ENCODE peak calls at places on chromosomes 12 and 14, in five cellular contexts. N, F, P, U and Q are unnamed samples.

GRCh38 chr12:94186461-94187237 is 38.3 kb downstream of the PLXNC1 start:
- DNase-seq in U (no peak), P (no peak), F (no peak), N (peak; percentile 87), Q (peak; percentile 83)

GRCh38 chr12:49894754-49895153 is 8.9 kb downstream of the FAIM2 start:
- DNase-seq in P (no peak), N (no peak), U (no peak), F (no peak), Q (no peak)

GRCh38 chr14:96894966-96895365 is 97.8 kb downstream of the VRK1 start:
- DNase-seq in U (no peak), F (no peak), N (no peak), P (no peak), Q (no peak)

GRCh38 chr14:54606631-54607133 is 39.8 kb downstream of the SAMD4A start:
- DNase-seq in F (no peak), N (no peak), U (no peak), P (no peak), Q (no peak)

GRCh38 chr12:12645485-12645884 is 33.8 kb downstream of the CREBL2 start:
- DNase-seq in P (no peak), U (peak; percentile 64), N (no peak), F (peak; percentile 35), Q (peak; percentile 34)

GRCh38 chr12:72273851-72274284 is 1.7 kb downstream of the TRHDE start:
- DNase-seq in P (no peak), F (no peak), N (peak; percentile 54), U (no peak), Q (no peak)

GRCh38 chr14:76472199-76472723 is 96.3 kb downstream of the ESRRB start:
- DNase-seq in U (no peak), P (no peak), N (no peak), F (no peak), Q (no peak)

GRCh38 chr14:33512201-33512600 is 438.7 kb downstream of the EGLN3 start:
- DNase-seq in U (no peak), P (no peak), N (no peak), F (no peak), Q (no peak)

GRCh38 chr14:85248881-85249635 is 280.9 kb upstream of the FLRT2 start:
- DNase-seq in N (no peak), U (no peak), P (no peak), F (no peak), Q (no peak)

GRCh38 chr12:111221296-111222026 is 147.4 kb downstream of the PHETA1 start:
- DNase-seq in F (no peak), N (no peak), P (no peak), U (no peak), Q (no peak)

GRCh38 chr12:131869871-131870418 is 24.5 kb upstream of the ULK1 start:
- DNase-seq in F (no peak), P (no peak), N (no peak), U (no peak), Q (peak; percentile 18)

GRCh38 chr12:50282581-50283229 is 615 bp downstream of the LIMA1 start:
- DNase-seq in U (no peak), P (no peak), N (no peak), F (peak; percentile 35), Q (no peak)

GRCh38 chr12:105025890-105026289 is 39.8 kb downstream of the NOPCHAP1 start:
- DNase-seq in F (no peak), U (no peak), P (no peak), N (no peak), Q (no peak)

GRCh38 chr14:102776761-102777710 is at the start of gene TRAF3:
- DNase-seq in F (peak; percentile 62), N (no peak), U (no peak), P (no peak), Q (peak; percentile 93)

GRCh38 chr12:58285551-58285950 is 344.2 kb downstream of the ATP23 start:
- DNase-seq in N (peak; percentile 54), U (no peak), F (no peak), P (no peak), Q (no peak)

GRCh38 chr12:49824886-49825285 is 3.3 kb downstream of the NCKAP5L start:
- DNase-seq in P (no peak), F (no peak), N (no peak), U (no peak), Q (no peak)

GRCh38 chr12:44689587-44689986 is 186.5 kb downstream of the NELL2 start:
- DNase-seq in P (no peak), F (no peak), N (no peak), U (no peak), Q (no peak)

GRCh38 chr14:31159682-31160296 is 47.8 kb downstream of the HECTD1 start:
- DNase-seq in U (no peak), F (no peak), N (no peak), P (no peak), Q (no peak)

GRCh38 chr14:22781606-22782000 is 15.1 kb downstream of the OXA1L start:
- DNase-seq in P (no peak), U (no peak), N (no peak), F (no peak), Q (no peak)
- TF ChIP-seq GABPA in P (no peak), U (no peak), N (no peak), F (no peak), Q (no peak)

DNA sequence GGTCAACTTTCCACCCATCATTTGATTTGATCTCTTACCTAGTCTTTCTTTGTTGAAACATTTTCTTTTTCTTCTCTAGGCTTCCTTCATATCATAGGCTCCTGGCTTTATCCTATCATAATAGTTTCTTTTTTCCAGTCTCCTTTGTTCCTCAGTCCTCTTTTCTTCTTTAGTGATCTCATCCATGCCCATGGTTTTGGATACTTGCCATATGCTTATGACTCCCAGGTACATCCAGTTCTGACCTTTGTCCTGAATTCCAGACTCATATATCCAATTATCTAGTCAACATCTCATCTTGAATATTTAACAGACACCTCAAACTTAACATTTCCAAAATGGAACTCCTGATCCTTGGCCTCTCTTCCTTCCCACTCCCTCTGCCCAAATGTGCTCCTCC is 36.1 kb upstream of the KRAS start:
- DNase-seq in U (no peak), F (no peak), P (no peak), N (no peak), Q (no peak)
- TF ChIP-seq GABPA in U (no peak), F (no peak), P (no peak), N (no peak), Q (no peak)

GRCh38 chr12:119920064-119920463 is 42.9 kb upstream of the CIT start:
- DNase-seq in N (no peak), U (no peak), P (no peak), F (no peak), Q (no peak)
- TF ChIP-seq GABPA in N (no peak), U (no peak), P (no peak), F (no peak), Q (no peak)

GRCh38 chr12:116853507-116853906 is 27.7 kb downstream of the HRK start:
- DNase-seq in U (no peak), N (no peak), P (no peak), F (no peak), Q (no peak)

GRCh38 chr12:116856729-116857128 is 24.5 kb downstream of the HRK start:
- DNase-seq in P (no peak), N (no peak), U (no peak), F (no peak), Q (no peak)

GRCh38 chr12:116860281-116860680 is 21.0 kb downstream of the HRK start:
- DNase-seq in P (no peak), F (no peak), N (no peak), U (no peak), Q (no peak)

GRCh38 chr12:116861331-116861730 is 19.9 kb downstream of the HRK start:
- DNase-seq in F (peak; percentile 24), U (no peak), N (no peak), P (peak; percentile 43), Q (peak; percentile 84)

DNA sequence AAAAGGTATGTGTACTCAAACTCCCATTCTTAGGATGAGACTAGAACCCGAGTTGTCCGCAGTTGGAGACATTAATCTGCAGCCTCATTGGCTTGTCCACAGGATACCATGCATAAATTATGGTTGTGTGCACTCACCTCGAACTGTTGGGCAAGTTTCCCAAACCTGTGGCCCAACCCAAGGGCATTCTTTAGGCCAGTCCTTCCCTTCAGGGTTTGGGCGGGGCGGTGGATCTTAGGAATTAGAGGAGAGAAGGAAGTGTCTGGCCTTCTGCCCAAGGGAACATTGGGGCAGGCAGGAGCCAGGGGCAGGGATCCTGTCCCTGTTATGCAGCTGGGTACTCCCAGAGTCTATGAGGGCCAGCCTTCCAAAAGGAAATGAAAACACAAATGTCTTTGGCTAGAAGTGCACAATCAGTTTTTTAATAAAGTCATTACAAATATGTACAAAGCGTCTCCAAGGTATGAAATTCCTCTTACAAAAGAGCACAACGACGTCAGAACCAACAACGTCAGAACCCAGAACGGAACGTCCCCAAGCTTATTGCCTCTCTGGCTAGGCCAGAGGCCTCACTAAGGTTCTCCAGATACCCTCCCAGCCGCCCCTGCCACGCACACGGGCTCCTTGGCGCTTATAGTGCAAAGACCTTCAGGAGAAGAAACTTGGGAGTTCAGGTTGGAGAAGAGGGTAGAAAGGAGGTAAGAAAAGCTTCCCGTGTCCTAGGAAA is 25.3 kb downstream of the HRK start:
- DNase-seq in P (no peak), F (no peak), N (no peak), U (no peak), Q (no peak)
- TF ChIP-seq GABPA in P (no peak), F (no peak), N (no peak), U (no peak), Q (no peak)

GRCh38 chr14:67831122-67831521 is 11.5 kb downstream of the RAD51B start:
- DNase-seq in N (no peak), U (no peak), P (no peak), F (no peak), Q (no peak)

GRCh38 chr14:67833403-67833802 is 13.8 kb downstream of the RAD51B start:
- DNase-seq in P (no peak), U (no peak), F (no peak), N (no peak), Q (no peak)

GRCh38 chr14:67835596-67835995 is 16.0 kb downstream of the RAD51B start:
- DNase-seq in N (no peak), P (no peak), F (no peak), U (peak; percentile 27), Q (no peak)

DNA sequence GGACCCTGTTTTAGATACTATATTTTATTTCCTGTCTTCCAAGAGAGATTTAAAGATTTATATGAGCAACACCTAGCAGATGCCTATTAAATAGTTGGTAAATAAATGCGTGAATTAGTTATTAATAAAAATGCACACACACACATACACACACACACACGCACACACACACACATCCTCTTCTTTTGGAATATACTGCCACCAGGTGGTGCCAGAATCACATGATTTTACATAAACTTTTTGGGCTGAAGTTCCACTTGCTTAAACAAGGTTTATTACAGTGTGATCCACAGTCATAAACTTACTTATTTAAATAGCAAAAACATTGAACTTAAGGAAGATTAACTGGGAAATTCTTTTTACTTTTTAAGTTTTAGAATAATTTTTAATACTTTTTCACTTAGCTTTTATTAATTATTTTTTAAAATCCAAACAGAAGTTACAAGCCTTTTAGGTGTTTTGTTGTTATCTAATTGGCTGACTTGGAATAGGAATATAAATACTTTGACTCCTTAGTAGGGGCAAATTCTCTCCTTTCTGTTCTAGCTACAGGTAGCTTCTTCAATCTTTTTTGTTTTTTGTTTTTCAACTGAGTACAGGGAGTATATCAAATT is 17.5 kb downstream of the RAD51B start:
- DNase-seq in P (peak; percentile 34), U (peak; percentile 74), N (no peak), F (peak; percentile 67), Q (peak; percentile 35)
- TF ChIP-seq GABPA in P (peak; percentile 46), U (no peak), N (no peak), F (no peak), Q (peak; percentile 16)

DNA sequence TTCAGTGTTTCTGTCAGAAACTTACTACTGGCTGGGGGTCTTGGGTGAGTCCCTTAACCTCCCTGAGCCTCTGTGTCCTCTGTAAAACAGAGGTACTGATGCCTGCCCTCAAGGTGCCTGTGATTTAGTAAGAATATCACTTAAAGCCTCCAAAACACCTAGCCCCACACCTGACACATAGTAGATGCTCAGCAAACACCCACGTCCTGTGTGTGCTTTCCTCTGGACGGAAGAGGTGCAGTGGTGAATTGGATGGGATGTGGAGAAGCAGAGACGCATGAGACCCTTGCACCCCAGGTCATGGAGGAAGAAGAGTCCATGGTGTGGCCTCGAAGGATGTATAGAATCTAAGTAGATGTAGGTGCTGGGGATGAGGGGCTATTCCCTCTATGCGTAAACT is 110.6 kb downstream of the LGMN start:
- DNase-seq in N (no peak), F (no peak), P (no peak), U (no peak), Q (no peak)
- TF ChIP-seq GABPA in N (no peak), F (no peak), P (no peak), U (no peak), Q (no peak)